ENCODE peak calls at places on chromosomes 3 and 15, in seven cellular contexts. J, N, Y, M, K, V and H are unnamed samples.

GRCh38 chr15:43293402-43293801 is 26.7 kb upstream of the TGM5 start:
- DNase-seq in M (no peak), Y (peak), N (peak), V (no peak), J (no peak), K (peak), H (no peak)

GRCh38 chr3:132255041-132255745 is 62.0 kb upstream of the ACP3 start:
- DNase-seq in Y (peak), K (peak), N (no peak), J (no peak), M (peak), V (no peak), H (peak)

GRCh38 chr15:96344120-96344705 is 13.7 kb downstream of the NR2F2 start:
- DNase-seq in J (no peak), Y (no peak), V (no peak), M (no peak), N (no peak), K (peak), H (no peak)

GRCh38 chr3:120052225-120052624 is 42.0 kb downstream of the GSK3B start:
- DNase-seq in J (no peak), V (no peak), N (no peak), Y (no peak), M (no peak), K (no peak), H (no peak)

GRCh38 chr15:83300826-83301225 is 16.4 kb upstream of the BNC1 start:
- DNase-seq in Y (no peak), M (no peak), V (no peak), K (no peak), N (no peak), J (no peak), H (no peak)

GRCh38 chr3:156628836-156629618 is 45.4 kb upstream of the TIPARP start:
- DNase-seq in V (no peak), K (no peak), Y (peak), J (no peak), N (no peak), M (no peak), H (no peak)

GRCh38 chr3:43770426-43771103 is 79.8 kb downstream of the ABHD5 start:
- DNase-seq in V (no peak), K (no peak), N (no peak), J (no peak), M (peak), Y (peak), H (peak)

GRCh38 chr3:55486101-55486856 is 827 bp downstream of the WNT5A start:
- DNase-seq in Y (peak), K (peak), V (no peak), N (peak), M (peak), J (no peak), H (peak)

GRCh38 chr15:73865904-73866303 is 7.5 kb upstream of the TBC1D21 start:
- DNase-seq in M (no peak), J (no peak), V (no peak), N (no peak), K (no peak), Y (no peak), H (no peak)

GRCh38 chr3:50600841-50601591 is 10.6 kb downstream of the CISH start:
- DNase-seq in M (peak), J (peak), Y (peak), K (peak), V (no peak), N (peak), H (peak)

GRCh38 chr3:129312021-129312639 is 33.5 kb downstream of the HMCES start:
- DNase-seq in N (no peak), M (peak), K (no peak), J (no peak), Y (no peak), V (no peak), H (no peak)

GRCh38 chr3:100629728-100630127 is 20.3 kb downstream of the ADGRG7 start:
- DNase-seq in V (no peak), J (no peak), Y (no peak), N (no peak), M (no peak), K (no peak), H (no peak)

GRCh38 chr3:23071758-23072157 is 131.4 kb upstream of the UBE2E2 start:
- DNase-seq in Y (peak), V (no peak), N (peak), K (no peak), J (no peak), M (no peak), H (no peak)

GRCh38 chr3:16406175-16406574 is 107.3 kb downstream of the RFTN1 start:
- DNase-seq in N (no peak), V (no peak), K (no peak), Y (peak), M (no peak), J (no peak), H (no peak)